ENCODE peak calls at places on chromosomes 5 and 9, in ten cellular contexts. W is anterior cingulate cortex; M is AG08395; B is HCEC 1CT; K is prostate gland; Y is neural crest cell; X is GDM1; F is activated T-helper 1 cell treated with anti-CD3 and anti-CD28 coated beads, Interleukin-12 subunit alpha, Interleukin-12 subunit beta, Interleukin-2, Interleukin-4 antibody, amounts not matched to agents 30 ng/mL and 10 ng/mL and 1 ng/mL, durations not matched to agents 14 hours and 24 hours and 36 hours; S is cardiac septum; D is brain microvascular endothelial cell. U is an unnamed sample.

GRCh38 chr9:128168731-128169308 is 8.8 kb downstream of the BBLN start:
- DNase-seq in X (no peak), K (no peak), D (no peak), Y (no peak), B (no peak), W (no peak), F (no peak), M (no peak), S (no peak), U (no peak)

GRCh38 chr5:39209924-39210323 is 9.4 kb downstream of the FYB1 start:
- DNase-seq in S (no peak), F (peak; percentile 78), Y (no peak), M (no peak), B (no peak), D (no peak), X (peak; percentile 76), W (no peak), K (no peak), U (no peak)

GRCh38 chr5:108749130-108749861 is 1.6 kb downstream of the FER start:
- DNase-seq in S (no peak), F (peak; percentile 16), M (peak; percentile 59), W (no peak), B (peak; percentile 41), X (no peak), K (peak; percentile 59), D (no peak), Y (peak; percentile 56), U (no peak)

GRCh38 chr5:94181940-94182339 is 436.5 kb downstream of the KIAA0825 start:
- DNase-seq in B (peak; percentile 24), Y (no peak), M (no peak), K (no peak), W (no peak), D (no peak), S (no peak), X (no peak), F (no peak), U (no peak)

GRCh38 chr9:33455952-33456351 is 8.6 kb upstream of the AQP3 start:
- DNase-seq in X (no peak), M (no peak), K (no peak), F (no peak), W (no peak), B (no peak), S (no peak), Y (no peak), D (no peak), U (no peak)

GRCh38 chr9:95431286-95431685 is 85.5 kb downstream of the PTCH1 start:
- DNase-seq in F (no peak), B (no peak), X (no peak), K (no peak), S (no peak), Y (no peak), D (no peak), W (no peak), M (no peak), U (no peak)

GRCh38 chr5:172772112-172772906 is 1.3 kb upstream of the DUSP1 start:
- DNase-seq in F (peak; percentile 79), B (peak; percentile 96), K (peak; percentile 93), W (peak; percentile 77), X (peak; percentile 76), Y (peak; percentile 76), D (peak; percentile 96), S (peak; percentile 96), M (peak; percentile 82), U (peak; percentile 99)

GRCh38 chr5:79448336-79448735 is 65.6 kb downstream of the HOMER1 start:
- DNase-seq in D (no peak), F (no peak), M (peak; percentile 36), W (no peak), Y (no peak), B (peak; percentile 55), S (no peak), X (no peak), K (no peak), U (no peak)

GRCh38 chr5:180070726-180071417 is 687 bp downstream of the RNF130 start:
- DNase-seq in Y (peak; percentile 39), F (no peak), D (peak; percentile 30), S (peak; percentile 80), W (peak; percentile 46), K (peak; percentile 37), X (peak; percentile 8), M (peak; percentile 47), B (peak; percentile 25), U (peak; percentile 85)

GRCh38 chr9:98913044-98913443 is 30.7 kb upstream of the COL15A1 start:
- DNase-seq in S (no peak), M (no peak), K (no peak), D (no peak), X (no peak), F (no peak), Y (no peak), B (no peak), W (no peak), U (no peak)

GRCh38 chr5:74945561-74946165 is 79.5 kb upstream of the FAM169A start:
- DNase-seq in W (no peak), K (no peak), D (no peak), B (peak; percentile 21), F (peak; percentile 11), Y (no peak), S (no peak), X (no peak), M (no peak), U (no peak)

GRCh38 chr5:102681403-102681983 is 73.6 kb upstream of the PAM start:
- DNase-seq in K (peak; percentile 45), F (peak; percentile 29), Y (peak; percentile 62), B (peak; percentile 77), S (no peak), D (peak; percentile 73), M (peak; percentile 72), W (peak; percentile 35), X (peak; percentile 68), U (peak; percentile 74)

GRCh38 chr5:81657386-81657785 is 93.5 kb downstream of the SSBP2 start:
- DNase-seq in M (no peak), K (no peak), W (no peak), B (no peak), D (no peak), F (no peak), Y (no peak), X (no peak), S (no peak), U (no peak)

GRCh38 chr5:142152383-142152730 is 43.8 kb downstream of the NDFIP1 start:
- DNase-seq in M (no peak), F (no peak), K (no peak), B (peak; percentile 17), D (no peak), W (no peak), X (no peak), Y (no peak), S (no peak), U (no peak)

GRCh38 chr5:759111-759741 is 25.3 kb downstream of the ZDHHC11B start:
- DNase-seq in X (no peak), M (no peak), K (peak; percentile 5), B (no peak), D (no peak), Y (no peak), S (peak; percentile 80), W (no peak), F (no peak), U (peak; percentile 96)

GRCh38 chr5:88952996-88953643 is 70.1 kb upstream of the MEF2C start:
- DNase-seq in D (no peak), M (no peak), F (no peak), S (no peak), X (no peak), B (no peak), Y (no peak), K (no peak), W (no peak), U (no peak)

GRCh38 chr5:52502591-52502990 is 285.1 kb upstream of the ITGA1 start:
- DNase-seq in K (no peak), M (no peak), F (no peak), D (no peak), B (no peak), Y (no peak), S (no peak), W (no peak), X (no peak), U (no peak)

GRCh38 chr9:545480-545879 is 296.0 kb upstream of the DMRT1 start:
- DNase-seq in D (no peak), S (no peak), W (no peak), F (no peak), K (no peak), B (no peak), Y (no peak), M (no peak), X (no peak), U (no peak)

GRCh38 chr5:173642191-173642816 is 25.9 kb upstream of the BOD1 start:
- DNase-seq in X (no peak), M (no peak), W (no peak), F (no peak), K (no peak), S (no peak), D (no peak), Y (no peak), B (no peak), U (no peak)

GRCh38 chr5:95667219-95667618 is 15.6 kb downstream of the SPATA9 start:
- DNase-seq in S (no peak), K (no peak), D (no peak), W (no peak), F (no peak), Y (no peak), M (no peak), X (peak; percentile 13), B (no peak), U (no peak)

GRCh38 chr5:73381587-73382411 is 66.8 kb downstream of the FOXD1 start:
- DNase-seq in X (no peak), Y (no peak), B (no peak), F (no peak), M (no peak), W (no peak), S (no peak), D (no peak), K (no peak), U (no peak)

GRCh38 chr5:179605026-179605833 is 18.2 kb downstream of the HNRNPH1 start:
- DNase-seq in B (no peak), M (no peak), X (no peak), Y (no peak), F (no peak), K (peak; percentile 62), D (no peak), W (no peak), S (no peak), U (peak; percentile 77)

GRCh38 chr5:989961-990530 is 18.6 kb upstream of the NKD2 start:
- DNase-seq in W (no peak), D (no peak), K (no peak), B (no peak), S (peak; percentile 89), F (no peak), M (no peak), X (no peak), Y (peak; percentile 45), U (peak; percentile 88)

GRCh38 chr9:132422574-132422973 is 12.6 kb downstream of the CFAP77 start:
- DNase-seq in K (no peak), B (no peak), W (no peak), X (no peak), F (no peak), D (no peak), Y (no peak), S (no peak), M (no peak), U (no peak)

GRCh38 chr9:121376214-121376830 is 6.3 kb upstream of the STOM start:
- DNase-seq in B (peak; percentile 40), K (no peak), W (no peak), S (no peak), F (no peak), Y (no peak), X (no peak), M (peak; percentile 31), D (no peak), U (no peak)

GRCh38 chr5:173618927-173619519 is 2.6 kb upstream of the BOD1 start:
- DNase-seq in K (peak; percentile 48), D (peak; percentile 49), S (no peak), B (peak; percentile 37), X (peak; percentile 8), F (peak; percentile 36), M (peak; percentile 72), W (peak; percentile 16), Y (peak; percentile 48), U (no peak)

GRCh38 chr9:107237873-107238272 is 45.2 kb upstream of the RAD23B start:
- DNase-seq in Y (no peak), K (no peak), D (no peak), W (no peak), M (peak; percentile 62), F (no peak), X (no peak), S (no peak), B (no peak), U (no peak)

GRCh38 chr5:71862661-71863060 is 143.6 kb downstream of the CARTPT start:
- DNase-seq in B (no peak), D (no peak), X (no peak), Y (no peak), F (no peak), W (no peak), S (no peak), K (no peak), M (no peak), U (no peak)

U was measured in posterior vena cava.